ENCODE peak calls at places on chromosomes 5 and 9, in four cellular contexts. F, I, S and T are unnamed samples.
A peak's percentile ranks its signal among the peaks of the same experiment; 100 is the strongest.

GRCh38 chr5:40172721-40173120 is 507.0 kb upstream of the PTGER4 start:
- DNase-seq in S (no peak), I (no peak), F (no peak), T (no peak)

GRCh38 chr5:177545487-177546261 is 8.7 kb downstream of the FAM193B start:
- DNase-seq in F (no peak), I (no peak), S (no peak), T (no peak)

GRCh38 chr9:93960971-93961841 is 6.1 kb upstream of the BARX1 start:
- DNase-seq in S (no peak), F (no peak), I (no peak), T (no peak)

GRCh38 chr5:134536876-134537275 is 11.4 kb downstream of the JADE2 start:
- DNase-seq in S (no peak), F (no peak), I (no peak), T (no peak)

GRCh38 chr5:143543358-143544255 is 140.1 kb upstream of the NR3C1 start:
- DNase-seq in S (no peak), F (no peak), I (no peak), T (no peak)

GRCh38 chr9:6646028-6646636 is 603 bp upstream of the GLDC start:
- DNase-seq in S (no peak), I (no peak), F (no peak), T (no peak)

GRCh38 chr5:141877478-141878185 is 578 bp downstream of the PCDH1 start:
- DNase-seq in I (no peak), S (peak; percentile 54), F (no peak), T (peak; percentile 63)

GRCh38 chr9:95750725-95751644 is 124.5 kb upstream of the ERCC6L2 start:
- DNase-seq in S (no peak), I (no peak), F (no peak), T (no peak)

GRCh38 chr5:67676863-67677262 is 480.3 kb upstream of the CD180 start:
- DNase-seq in F (no peak), I (no peak), S (no peak), T (no peak)

GRCh38 chr9:101566904-101567724 is 27.7 kb downstream of the PPP3R2 start:
- DNase-seq in S (no peak), F (peak; percentile 38), I (peak; percentile 31), T (no peak)

GRCh38 chr9:118426772-118427171 is 722.6 kb downstream of the TLR4 start:
- DNase-seq in S (no peak), I (no peak), F (no peak), T (no peak)

GRCh38 chr9:34171753-34172535 is 6.9 kb upstream of the UBAP1 start:
- DNase-seq in F (no peak), S (no peak), I (no peak), T (no peak)

GRCh38 chr5:82111191-82111590 is 139.4 kb downstream of the ATG10 start:
- DNase-seq in S (no peak), I (no peak), F (peak; percentile 27), T (no peak)

GRCh38 chr5:181170996-181171395 is 23.6 kb downstream of the OR2V2 start:
- DNase-seq in S (no peak), I (no peak), F (no peak), T (no peak)

GRCh38 chr5:132052520-132052919 is 7.9 kb upstream of the IL3 start:
- DNase-seq in S (no peak), I (no peak), F (no peak), T (no peak)

GRCh38 chr5:159338143-159338542 is 7.9 kb upstream of the IL12B start:
- DNase-seq in S (no peak), F (no peak), I (no peak), T (no peak)

GRCh38 chr5:31918739-31919138 is 255.4 kb downstream of the GOLPH3 start:
- DNase-seq in S (peak; percentile 47), I (no peak), F (no peak), T (no peak)

GRCh38 chr9:127557466-127557869 is 54.6 kb upstream of the STXBP1 start:
- DNase-seq in F (no peak), I (no peak), S (peak; percentile 91), T (no peak)

GRCh38 chr9:18482371-18482770 is 8.4 kb downstream of the ADAMTSL1 start:
- DNase-seq in I (no peak), F (no peak), S (no peak), T (no peak)

GRCh38 chr5:26232706-26233105 is 805.7 kb downstream of the CDH9 start:
- DNase-seq in S (no peak), F (no peak), I (no peak), T (no peak)

GRCh38 chr5:107820339-107820880 is 149.7 kb upstream of the EFNA5 start:
- DNase-seq in S (no peak), I (no peak), F (no peak), T (no peak)
- TF ChIP-seq TEAD4 in S (no peak), I (no peak), F (no peak), T (no peak)

GRCh38 chr9:129195606-129196005 is 17.5 kb upstream of the IER5L start:
- DNase-seq in F (no peak), S (no peak), I (no peak), T (no peak)

GRCh38 chr9:129198737-129199435 is 20.8 kb upstream of the IER5L start:
- DNase-seq in S (no peak), I (no peak), F (no peak), T (no peak)

GRCh38 chr9:129200255-129200654 is 22.2 kb upstream of the IER5L start:
- DNase-seq in F (no peak), S (no peak), I (no peak), T (no peak)

GRCh38 chr9:129201289-129201688 is 23.2 kb upstream of the IER5L start:
- DNase-seq in S (no peak), F (no peak), I (no peak), T (no peak)

GRCh38 chr9:129197978-129198736 is 20.1 kb upstream of the IER5L start:
- DNase-seq in S (no peak), I (no peak), F (no peak), T (no peak)
- TF ChIP-seq TEAD4 in S (no peak), I (no peak), F (no peak), T (no peak)

DNA sequence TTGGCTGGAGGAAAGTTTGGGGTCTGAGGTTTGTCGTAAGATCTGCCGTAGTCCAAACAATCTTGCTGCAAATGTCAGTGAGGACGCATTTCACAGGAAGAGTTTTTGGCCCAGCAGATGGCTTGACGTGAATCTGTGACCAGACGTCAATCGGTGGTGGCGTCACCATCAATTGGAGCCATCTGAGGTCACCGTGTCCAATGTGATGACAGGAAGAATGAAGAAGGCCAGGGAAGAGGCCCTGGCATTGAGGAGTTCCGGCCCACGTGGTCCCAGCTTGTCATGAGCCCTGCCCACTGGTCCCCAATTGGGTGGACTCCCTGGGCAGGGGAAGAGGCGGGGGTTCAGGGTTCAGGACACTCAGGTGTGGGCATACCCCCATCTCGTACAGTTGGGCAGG is 79.9 kb downstream of the OLFM1 start:
- DNase-seq in S (no peak), F (no peak), I (no peak), T (no peak)
- TF ChIP-seq TEAD4 in S (no peak), F (no peak), I (no peak), T (no peak)

GRCh38 chr5:20974423-20974822 is 986.4 kb upstream of the CDH18 start:
- DNase-seq in I (no peak), F (no peak), S (no peak), T (no peak)
- TF ChIP-seq TEAD4 in I (no peak), F (no peak), S (no peak), T (no peak)

GRCh38 chr9:108934323-108934885 is at the start of gene ABITRAM:
- DNase-seq in F (peak; percentile 95), I (peak; percentile 74), S (peak; percentile 96), T (peak; percentile 78)
- TF ChIP-seq TEAD4 in F (no peak), I (no peak), S (no peak), T (no peak)